ENCODE peak calls at places on chromosomes 12 and 14, in six cellular contexts. S is activated CD8-positive, alpha-beta T cell treated with anti-CD3 and anti-CD28 coated beads for 36 hours; R is MCF 10A; D is erythroblast; E is HEK293T; N is naive thymus-derived CD4-positive, alpha-beta T cell. H is an unnamed sample.

GRCh38 chr12:56683-57346 is 9.8 kb upstream of the IQSEC3 start:
- DNase-seq in S (no peak), R (no peak), D (no peak), E (no peak), N (no peak), H (no peak)

GRCh38 chr12:78403136-78403535 is 461.4 kb upstream of the SYT1 start:
- DNase-seq in S (no peak), R (peak; percentile 57), D (no peak), E (no peak), N (no peak), H (peak; percentile 90)

GRCh38 chr12:118371354-118372282 is 1.1 kb downstream of the TAOK3 start:
- DNase-seq in S (peak; percentile 24), R (peak; percentile 46), D (peak; percentile 39), E (peak; percentile 11), N (peak; percentile 27), H (peak; percentile 34)

GRCh38 chr14:101817511-101818001 is 56.0 kb downstream of the PPP2R5C start:
- DNase-seq in S (peak; percentile 69), R (no peak), D (peak; percentile 55), E (no peak), N (peak; percentile 56), H (no peak)

GRCh38 chr14:100875126-100875525 is 28.4 kb downstream of the RTL1 start:
- DNase-seq in S (no peak), R (no peak), D (no peak), E (no peak), N (no peak), H (no peak)

GRCh38 chr12:123843912-123844748 is 82.0 kb downstream of the DNAH10 start:
- DNase-seq in S (no peak), R (peak; percentile 63), D (no peak), E (no peak), N (no peak), H (no peak)

GRCh38 chr14:42000450-42000849 is 393.8 kb downstream of the LRFN5 start:
- DNase-seq in S (no peak), R (peak; percentile 41), D (no peak), E (no peak), N (no peak), H (no peak)

GRCh38 chr12:62692884-62693283 is 226.3 kb downstream of the MON2 start:
- DNase-seq in S (no peak), R (no peak), D (no peak), E (no peak), N (no peak), H (peak; percentile 50)

GRCh38 chr12:64652346-64652745 is 42.1 kb downstream of the RASSF3 start:
- DNase-seq in S (no peak), R (no peak), D (no peak), E (no peak), N (no peak), H (no peak)

GRCh38 chr12:1161197-1161596 is 170.2 kb downstream of the ERC1 start:
- DNase-seq in S (no peak), R (no peak), D (no peak), E (no peak), N (no peak), H (no peak)

GRCh38 chr14:64800000-64800399 is 79.7 kb downstream of the SPTB start:
- DNase-seq in S (peak; percentile 18), R (peak; percentile 64), D (peak; percentile 43), E (no peak), N (no peak), H (peak; percentile 43)